ENCODE peak calls at places on chromosome 19, in five cellular contexts. K is A549, V is neural progenitor cell, Y is PC-3, G is mesenchymal stem cell. R is an unnamed sample.

GRCh38 chr19:56670961-56671612 is 470 bp downstream of the ZNF835 start:
- DNase-seq in K (no peak), V (no peak), Y (no peak), G (no peak), R (no peak)

GRCh38 chr19:11710313-11710712 is 28.4 kb downstream of the ZNF823 start:
- DNase-seq in K (no peak), V (no peak), Y (no peak), G (no peak), R (no peak)

GRCh38 chr19:11982526-11982925 is 17.7 kb downstream of the ZNF763 start:
- DNase-seq in K (no peak), V (no peak), Y (peak), G (no peak), R (no peak)

GRCh38 chr19:56978023-56978565 is 137.6 kb upstream of the PEG3 start:
- DNase-seq in K (no peak), V (no peak), Y (no peak), G (no peak), R (no peak)

GRCh38 chr19:1469936-1470863 is 8.8 kb downstream of the C19orf25 start:
- DNase-seq in K (no peak), V (peak), Y (peak), G (no peak), R (no peak)

GRCh38 chr19:2426661-2427322 is 594 bp downstream of the TIMM13 start:
- DNase-seq in K (peak), V (peak), Y (peak), G (peak), R (peak)

GRCh38 chr19:54518844-54519243 is 16.2 kb downstream of the LAIR2 start:
- DNase-seq in K (no peak), V (no peak), Y (peak), G (no peak), R (no peak)

GRCh38 chr19:610071-610800 is 20.6 kb downstream of the HCN2 start:
- DNase-seq in K (no peak), V (no peak), Y (no peak), G (no peak), R (no peak)

GRCh38 chr19:5960005-5961001 is 17.6 kb downstream of the RANBP3 start:
- DNase-seq in K (no peak), V (no peak), Y (no peak), G (no peak), R (no peak)

GRCh38 chr19:1175020-1175419 is 952 bp upstream of the SBNO2 start:
- DNase-seq in K (no peak), V (no peak), Y (no peak), G (no peak), R (no peak)

GRCh38 chr19:17121736-17122293 is 46.2 kb downstream of the MYO9B start:
- DNase-seq in K (no peak), V (no peak), Y (no peak), G (peak), R (peak)

GRCh38 chr19:2168619-2169424 is 5.1 kb downstream of the DOT1L start:
- DNase-seq in K (peak), V (peak), Y (peak), G (peak), R (peak)

GRCh38 chr19:13195678-13196077 is 45.5 kb downstream of the IER2 start:
- DNase-seq in K (no peak), V (peak), Y (no peak), G (no peak), R (no peak)

GRCh38 chr19:18428173-18428836 is 9.1 kb downstream of the SSBP4 start:
- DNase-seq in K (no peak), V (no peak), Y (no peak), G (no peak), R (no peak)

GRCh38 chr19:7729211-7729610 is 2.7 kb downstream of the CLEC4G start:
- DNase-seq in K (no peak), V (no peak), Y (no peak), G (no peak), R (no peak)
- H3K4me2 ChIP-seq in K (no peak), V (no peak), Y (no peak), G (no peak), R (no peak)

GRCh38 chr19:3554254-3555083 is 2.9 kb downstream of the MFSD12 start:
- DNase-seq in K (no peak), V (no peak), Y (no peak), G (no peak), R (no peak)
- H3K4me2 ChIP-seq in K (no peak), V (no peak), Y (peak), G (peak), R (no peak)

DNA sequence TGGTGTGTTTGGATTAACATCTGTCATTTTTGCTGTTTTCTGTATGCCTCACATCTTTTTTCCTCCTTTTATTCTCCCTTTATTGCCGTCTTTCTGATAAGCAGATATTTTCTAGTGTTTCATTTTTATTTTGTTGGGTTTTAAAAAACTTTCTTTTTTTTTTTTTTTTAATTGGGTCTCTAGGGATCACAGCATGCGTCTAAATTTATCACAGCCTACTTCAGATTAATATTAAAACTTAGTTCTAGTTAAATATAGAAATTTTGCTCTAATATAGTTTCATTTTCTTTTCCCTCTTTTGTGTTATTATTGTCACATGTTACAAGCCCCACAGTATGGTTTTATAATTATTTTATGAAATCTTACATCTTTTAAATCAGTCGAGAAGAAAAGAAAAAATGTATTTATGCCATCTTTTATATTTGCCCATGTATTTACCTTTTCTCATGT is 52.7 kb downstream of the SIPA1L3 start:
- DNase-seq in K (no peak), V (no peak), Y (no peak), G (no peak), R (no peak)
- H3K4me2 ChIP-seq in K (no peak), V (no peak), Y (no peak), G (no peak), R (peak)

GRCh38 chr19:49844138-49844740 is 6.7 kb upstream of the PTOV1 start:
- DNase-seq in K (no peak), V (no peak), Y (no peak), G (no peak), R (no peak)
- H3K4me2 ChIP-seq in K (no peak), V (no peak), Y (no peak), G (no peak), R (no peak)

GRCh38 chr19:43847246-43847645 is 20.1 kb downstream of the ZNF283 start:
- DNase-seq in K (no peak), V (no peak), Y (no peak), G (no peak), R (no peak)
- H3K4me2 ChIP-seq in K (no peak), V (no peak), Y (no peak), G (no peak), R (no peak)

DNA sequence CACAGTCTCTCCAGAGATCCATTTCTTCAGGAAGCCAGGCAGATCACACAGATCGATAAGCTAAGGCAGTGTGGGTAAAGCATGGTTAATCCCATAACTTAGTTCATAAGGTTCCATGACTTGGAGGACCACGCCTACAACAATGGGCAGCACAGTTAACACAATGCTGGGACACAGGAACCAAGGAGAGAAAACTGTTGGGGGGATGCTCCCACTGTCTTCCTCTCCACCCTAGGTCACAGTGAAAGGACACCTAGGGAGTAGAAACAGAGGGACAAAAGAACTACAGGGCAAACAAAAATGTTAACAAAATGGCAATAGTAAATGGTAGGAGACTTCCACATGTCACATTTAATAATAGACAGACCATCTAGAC is 20.8 kb upstream of the ZNF181 start:
- DNase-seq in K (no peak), V (no peak), Y (no peak), G (no peak), R (no peak)
- H3K4me2 ChIP-seq in K (no peak), V (no peak), Y (no peak), G (no peak), R (no peak)

DNA sequence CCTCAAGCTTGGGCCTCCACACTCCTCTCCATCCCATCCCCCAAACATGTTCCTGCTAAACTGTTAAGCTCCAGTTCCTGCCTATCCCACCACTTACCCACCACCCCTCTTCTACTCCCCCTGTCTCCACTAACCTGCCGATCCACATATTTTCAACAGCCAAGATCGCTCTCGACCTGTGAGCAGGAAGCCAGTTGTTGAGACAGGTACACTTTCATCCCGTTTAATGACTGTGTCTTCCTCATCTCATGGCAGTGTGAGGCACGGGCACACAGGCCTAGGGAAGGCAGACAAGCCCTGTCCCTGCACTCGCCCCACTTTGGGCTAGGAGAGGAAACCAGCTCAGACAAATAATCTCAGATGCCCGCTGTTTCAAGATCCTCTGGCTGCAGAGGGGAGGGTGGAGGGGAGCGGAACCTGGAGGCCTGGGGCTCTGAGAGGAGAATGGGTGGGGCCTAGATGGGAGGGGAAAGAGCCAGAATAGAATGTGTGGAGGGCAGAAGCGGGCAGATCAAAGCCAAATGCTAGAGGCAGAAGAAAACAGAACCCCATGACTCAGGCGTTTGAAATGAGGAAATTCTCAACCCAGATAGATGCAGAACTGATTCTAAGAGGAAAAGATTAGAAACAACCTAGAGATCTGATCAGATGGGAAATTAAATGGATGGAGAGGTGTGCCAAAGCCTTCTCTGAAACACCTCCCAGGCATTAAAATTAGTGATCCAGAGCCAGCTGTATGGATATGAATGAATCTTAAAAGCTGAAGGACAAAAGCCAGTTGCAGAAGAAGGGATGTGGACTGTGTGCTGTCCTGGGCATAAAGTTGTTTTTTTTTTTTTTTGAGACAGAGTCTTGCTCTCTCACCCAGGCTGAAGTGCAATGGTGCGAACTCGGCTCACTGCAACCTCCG is 16.9 kb upstream of the CYP2S1 start:
- DNase-seq in K (peak), V (peak), Y (peak), G (peak), R (peak)
- H3K4me2 ChIP-seq in K (peak), V (peak), Y (peak), G (no peak), R (peak)

GRCh38 chr19:45506246-45506990 is 861 bp upstream of the VASP start:
- DNase-seq in K (peak), V (peak), Y (peak), G (peak), R (peak)
- H3K4me2 ChIP-seq in K (peak), V (peak), Y (peak), G (peak), R (peak)